ENCODE peak calls at places on chromosomes 2 and 18, in five cellular contexts. One of them, this sample, is unnamed.

GRCh38 chr18:32405588-32405987 is 65.1 kb downstream of the GAREM1 start:
- DNase-seq in NCI-H1417: no peak
- DNase-seq in stimulated activated CD4-positive, alpha-beta T cell treated with anti-CD3 and anti-CD28 coated beads, Interleukin-15, amount 100 ng/mL, for 1 hour: no peak
- DNase-seq in AG20443: no peak
- DNase-seq in tibial artery: no peak
- DNase-seq in this sample: no peak

GRCh38 chr2:130307850-130308249 is 34.8 kb upstream of the IMP4 start:
- DNase-seq in NCI-H1417: no peak
- DNase-seq in stimulated activated CD4-positive, alpha-beta T cell treated with anti-CD3 and anti-CD28 coated beads, Interleukin-15, amount 100 ng/mL, for 1 hour: no peak
- DNase-seq in tibial artery: no peak
- DNase-seq in AG20443: no peak
- DNase-seq in this sample: no peak

GRCh38 chr2:62406573-62407043 is 99.4 kb downstream of the TMEM17 start:
- DNase-seq in tibial artery: no peak
- DNase-seq in NCI-H1417: no peak
- DNase-seq in AG20443: no peak
- DNase-seq in stimulated activated CD4-positive, alpha-beta T cell treated with anti-CD3 and anti-CD28 coated beads, Interleukin-15, amount 100 ng/mL, for 1 hour: no peak
- DNase-seq in this sample: no peak

GRCh38 chr2:213251618-213252017 is 32.6 kb upstream of the SPAG16 start:
- DNase-seq in stimulated activated CD4-positive, alpha-beta T cell treated with anti-CD3 and anti-CD28 coated beads, Interleukin-15, amount 100 ng/mL, for 1 hour: no peak
- DNase-seq in tibial artery: no peak
- DNase-seq in AG20443: peak
- DNase-seq in NCI-H1417: peak
- DNase-seq in this sample: no peak

GRCh38 chr2:124678043-124678442 is 653.0 kb downstream of the CNTNAP5 start:
- DNase-seq in AG20443: no peak
- DNase-seq in tibial artery: no peak
- DNase-seq in NCI-H1417: no peak
- DNase-seq in stimulated activated CD4-positive, alpha-beta T cell treated with anti-CD3 and anti-CD28 coated beads, Interleukin-15, amount 100 ng/mL, for 1 hour: no peak
- DNase-seq in this sample: no peak

GRCh38 chr2:96271995-96272394 is 6.0 kb downstream of the CIAO1 start:
- DNase-seq in AG20443: no peak
- DNase-seq in tibial artery: no peak
- DNase-seq in stimulated activated CD4-positive, alpha-beta T cell treated with anti-CD3 and anti-CD28 coated beads, Interleukin-15, amount 100 ng/mL, for 1 hour: no peak
- DNase-seq in NCI-H1417: no peak
- DNase-seq in this sample: no peak

GRCh38 chr2:138713069-138713496 is 67.1 kb downstream of the NXPH2 start:
- DNase-seq in AG20443: no peak
- DNase-seq in tibial artery: no peak
- DNase-seq in NCI-H1417: no peak
- DNase-seq in stimulated activated CD4-positive, alpha-beta T cell treated with anti-CD3 and anti-CD28 coated beads, Interleukin-15, amount 100 ng/mL, for 1 hour: no peak
- DNase-seq in this sample: no peak

GRCh38 chr2:27431395-27431794 is 3.0 kb downstream of the NRBP1 start:
- DNase-seq in AG20443: peak
- DNase-seq in NCI-H1417: no peak
- DNase-seq in stimulated activated CD4-positive, alpha-beta T cell treated with anti-CD3 and anti-CD28 coated beads, Interleukin-15, amount 100 ng/mL, for 1 hour: no peak
- DNase-seq in tibial artery: peak
- DNase-seq in this sample: no peak

GRCh38 chr2:42849311-42849710 is 56.9 kb upstream of the HAAO start:
- DNase-seq in NCI-H1417: no peak
- DNase-seq in tibial artery: peak
- DNase-seq in stimulated activated CD4-positive, alpha-beta T cell treated with anti-CD3 and anti-CD28 coated beads, Interleukin-15, amount 100 ng/mL, for 1 hour: no peak
- DNase-seq in AG20443: no peak
- DNase-seq in this sample: no peak

GRCh38 chr2:166382-166781 is 97.5 kb downstream of the SH3YL1 start:
- DNase-seq in tibial artery: no peak
- DNase-seq in stimulated activated CD4-positive, alpha-beta T cell treated with anti-CD3 and anti-CD28 coated beads, Interleukin-15, amount 100 ng/mL, for 1 hour: no peak
- DNase-seq in AG20443: no peak
- DNase-seq in NCI-H1417: peak
- DNase-seq in this sample: no peak

GRCh38 chr2:25420820-25421237 is 79.1 kb upstream of the DNMT3A start:
- DNase-seq in stimulated activated CD4-positive, alpha-beta T cell treated with anti-CD3 and anti-CD28 coated beads, Interleukin-15, amount 100 ng/mL, for 1 hour: no peak
- DNase-seq in NCI-H1417: no peak
- DNase-seq in tibial artery: no peak
- DNase-seq in AG20443: no peak
- DNase-seq in this sample: no peak

GRCh38 chr2:112814278-112814677 is 22.3 kb downstream of the IL1B start:
- DNase-seq in NCI-H1417: no peak
- DNase-seq in AG20443: peak
- DNase-seq in tibial artery: no peak
- DNase-seq in stimulated activated CD4-positive, alpha-beta T cell treated with anti-CD3 and anti-CD28 coated beads, Interleukin-15, amount 100 ng/mL, for 1 hour: no peak
- DNase-seq in this sample: no peak

GRCh38 chr2:3666613-3666975 is 8.6 kb downstream of the ALLC start:
- DNase-seq in NCI-H1417: peak
- DNase-seq in AG20443: no peak
- DNase-seq in tibial artery: peak
- DNase-seq in stimulated activated CD4-positive, alpha-beta T cell treated with anti-CD3 and anti-CD28 coated beads, Interleukin-15, amount 100 ng/mL, for 1 hour: no peak
- DNase-seq in this sample: no peak

GRCh38 chr2:28664120-28664842 is 87.3 kb upstream of the PPP1CB start:
- DNase-seq in tibial artery: peak
- DNase-seq in AG20443: no peak
- DNase-seq in stimulated activated CD4-positive, alpha-beta T cell treated with anti-CD3 and anti-CD28 coated beads, Interleukin-15, amount 100 ng/mL, for 1 hour: no peak
- DNase-seq in NCI-H1417: peak
- DNase-seq in this sample: no peak

GRCh38 chr2:72934683-72935610 is 17.6 kb downstream of the EMX1 start:
- DNase-seq in AG20443: no peak
- DNase-seq in NCI-H1417: no peak
- DNase-seq in tibial artery: no peak
- DNase-seq in stimulated activated CD4-positive, alpha-beta T cell treated with anti-CD3 and anti-CD28 coated beads, Interleukin-15, amount 100 ng/mL, for 1 hour: no peak
- DNase-seq in this sample: no peak

GRCh38 chr2:240557101-240557751 is 562 bp downstream of the ANKMY1 start:
- DNase-seq in stimulated activated CD4-positive, alpha-beta T cell treated with anti-CD3 and anti-CD28 coated beads, Interleukin-15, amount 100 ng/mL, for 1 hour: no peak
- DNase-seq in NCI-H1417: no peak
- DNase-seq in tibial artery: no peak
- DNase-seq in AG20443: no peak
- DNase-seq in this sample: no peak

GRCh38 chr2:238092486-238093035 is 7.6 kb upstream of the ESPNL start:
- DNase-seq in NCI-H1417: no peak
- DNase-seq in stimulated activated CD4-positive, alpha-beta T cell treated with anti-CD3 and anti-CD28 coated beads, Interleukin-15, amount 100 ng/mL, for 1 hour: no peak
- DNase-seq in tibial artery: peak
- DNase-seq in AG20443: peak
- DNase-seq in this sample: no peak

GRCh38 chr2:46337208-46337994 is 40.2 kb downstream of the EPAS1 start:
- DNase-seq in AG20443: peak
- DNase-seq in stimulated activated CD4-positive, alpha-beta T cell treated with anti-CD3 and anti-CD28 coated beads, Interleukin-15, amount 100 ng/mL, for 1 hour: no peak
- DNase-seq in NCI-H1417: no peak
- DNase-seq in tibial artery: no peak
- DNase-seq in this sample: no peak

GRCh38 chr2:194176134-194176533 is 1480.9 kb upstream of the SLC39A10 start:
- DNase-seq in stimulated activated CD4-positive, alpha-beta T cell treated with anti-CD3 and anti-CD28 coated beads, Interleukin-15, amount 100 ng/mL, for 1 hour: no peak
- DNase-seq in tibial artery: no peak
- DNase-seq in AG20443: no peak
- DNase-seq in NCI-H1417: no peak
- DNase-seq in this sample: no peak

GRCh38 chr2:46014911-46015654 is 282.1 kb upstream of the EPAS1 start:
- DNase-seq in AG20443: no peak
- DNase-seq in NCI-H1417: no peak
- DNase-seq in tibial artery: no peak
- DNase-seq in stimulated activated CD4-positive, alpha-beta T cell treated with anti-CD3 and anti-CD28 coated beads, Interleukin-15, amount 100 ng/mL, for 1 hour: no peak
- DNase-seq in this sample: no peak

GRCh38 chr18:74773171-74773624 is 175.5 kb downstream of the ZNF407 start:
- DNase-seq in tibial artery: no peak
- DNase-seq in AG20443: no peak
- DNase-seq in stimulated activated CD4-positive, alpha-beta T cell treated with anti-CD3 and anti-CD28 coated beads, Interleukin-15, amount 100 ng/mL, for 1 hour: no peak
- DNase-seq in NCI-H1417: no peak
- DNase-seq in this sample: no peak

GRCh38 chr2:180960982-180961381 is 19.4 kb upstream of the UBE2E3 start:
- DNase-seq in tibial artery: no peak
- DNase-seq in stimulated activated CD4-positive, alpha-beta T cell treated with anti-CD3 and anti-CD28 coated beads, Interleukin-15, amount 100 ng/mL, for 1 hour: no peak
- DNase-seq in AG20443: no peak
- DNase-seq in NCI-H1417: no peak
- DNase-seq in this sample: no peak

GRCh38 chr18:80148316-80149199 is 39.5 kb downstream of the ADNP2 start:
- DNase-seq in tibial artery: no peak
- DNase-seq in AG20443: peak
- DNase-seq in NCI-H1417: no peak
- DNase-seq in stimulated activated CD4-positive, alpha-beta T cell treated with anti-CD3 and anti-CD28 coated beads, Interleukin-15, amount 100 ng/mL, for 1 hour: no peak
- DNase-seq in this sample: no peak

GRCh38 chr2:223001831-223002230 is 50.2 kb upstream of the KCNE4 start:
- DNase-seq in NCI-H1417: no peak
- DNase-seq in AG20443: no peak
- DNase-seq in tibial artery: no peak
- DNase-seq in stimulated activated CD4-positive, alpha-beta T cell treated with anti-CD3 and anti-CD28 coated beads, Interleukin-15, amount 100 ng/mL, for 1 hour: no peak
- DNase-seq in this sample: no peak

GRCh38 chr2:555164-555922 is 121.9 kb downstream of the TMEM18 start:
- DNase-seq in AG20443: no peak
- DNase-seq in stimulated activated CD4-positive, alpha-beta T cell treated with anti-CD3 and anti-CD28 coated beads, Interleukin-15, amount 100 ng/mL, for 1 hour: no peak
- DNase-seq in tibial artery: no peak
- DNase-seq in NCI-H1417: no peak
- DNase-seq in this sample: no peak

GRCh38 chr2:106614511-106615291 is 127.5 kb downstream of the CD8B2 start:
- DNase-seq in stimulated activated CD4-positive, alpha-beta T cell treated with anti-CD3 and anti-CD28 coated beads, Interleukin-15, amount 100 ng/mL, for 1 hour: no peak
- DNase-seq in NCI-H1417: no peak
- DNase-seq in AG20443: no peak
- DNase-seq in tibial artery: no peak
- DNase-seq in this sample: no peak